ENCODE peak calls at places on chromosomes 13 and 19, in eight cellular contexts. L is cardiac muscle cell, Z is heart left ventricle, T is heart right ventricle, C is upper lobe of left lung, G is tibial nerve, W is RWPE1, D is fibroblast of lung. A is an unnamed sample.

GRCh38 chr19:17520865-17521264 is 9.4 kb downstream of the PGLS start:
- DNase-seq in C (peak), D (no peak), G (no peak), Z (no peak), T (no peak), W (no peak), L (no peak), A (no peak)

GRCh38 chr13:28718186-28718537 is 608 bp downstream of the SLC46A3 start:
- DNase-seq in Z (no peak), T (no peak), D (peak), C (no peak), L (no peak), G (no peak), W (no peak), A (no peak)

GRCh38 chr13:23463631-23464030 is 30.1 kb upstream of the SACS start:
- DNase-seq in Z (no peak), T (no peak), L (no peak), W (no peak), C (no peak), D (peak), G (no peak), A (no peak)

GRCh38 chr19:56477429-56478338 is 539 bp upstream of the ZNF667 start:
- DNase-seq in W (peak), C (peak), Z (peak), G (peak), D (peak), T (peak), L (peak), A (peak)

GRCh38 chr13:40130871-40131636 is 475.6 kb downstream of the COG6 start:
- DNase-seq in D (peak), L (no peak), G (no peak), W (peak), T (no peak), C (no peak), Z (no peak), A (no peak)

GRCh38 chr19:38634757-38635482 is 12.5 kb upstream of the ACTN4 start:
- DNase-seq in T (peak), L (peak), W (peak), D (peak), Z (peak), G (peak), C (no peak), A (peak)

GRCh38 chr19:46755853-46756543 is 9.7 kb upstream of the STRN4 start:
- DNase-seq in Z (no peak), D (no peak), T (no peak), G (no peak), L (no peak), C (peak), W (no peak), A (no peak)

GRCh38 chr19:36032251-36033104 is at the start of gene CLIP3:
- DNase-seq in Z (peak), C (peak), W (no peak), L (peak), G (no peak), D (peak), T (peak), A (no peak)

GRCh38 chr19:47141695-47142094 is 11.1 kb downstream of the SAE1 start:
- DNase-seq in C (no peak), T (no peak), G (no peak), D (no peak), L (no peak), W (no peak), Z (no peak), A (no peak)

GRCh38 chr19:18310118-18310909 is 12.6 kb downstream of the LSM4 start:
- DNase-seq in D (no peak), Z (no peak), G (no peak), W (no peak), C (no peak), T (no peak), L (no peak), A (no peak)

GRCh38 chr19:17183271-17183757 is 31.8 kb upstream of the USE1 start:
- DNase-seq in C (no peak), Z (no peak), L (no peak), T (no peak), G (no peak), D (no peak), W (no peak), A (no peak)

GRCh38 chr19:12638611-12639182 is 27.8 kb downstream of the MAN2B1 start:
- DNase-seq in C (no peak), Z (no peak), L (no peak), W (no peak), D (no peak), T (no peak), G (no peak), A (no peak)

GRCh38 chr19:12669272-12670158 is 2.9 kb downstream of the WDR83 start:
- DNase-seq in Z (peak), W (peak), L (peak), G (peak), C (peak), D (peak), T (peak), A (peak)

GRCh38 chr13:67299072-67299635 is 69.0 kb upstream of the PCDH9 start:
- DNase-seq in W (peak), Z (no peak), L (no peak), G (no peak), T (no peak), D (peak), C (no peak), A (no peak)

DNA sequence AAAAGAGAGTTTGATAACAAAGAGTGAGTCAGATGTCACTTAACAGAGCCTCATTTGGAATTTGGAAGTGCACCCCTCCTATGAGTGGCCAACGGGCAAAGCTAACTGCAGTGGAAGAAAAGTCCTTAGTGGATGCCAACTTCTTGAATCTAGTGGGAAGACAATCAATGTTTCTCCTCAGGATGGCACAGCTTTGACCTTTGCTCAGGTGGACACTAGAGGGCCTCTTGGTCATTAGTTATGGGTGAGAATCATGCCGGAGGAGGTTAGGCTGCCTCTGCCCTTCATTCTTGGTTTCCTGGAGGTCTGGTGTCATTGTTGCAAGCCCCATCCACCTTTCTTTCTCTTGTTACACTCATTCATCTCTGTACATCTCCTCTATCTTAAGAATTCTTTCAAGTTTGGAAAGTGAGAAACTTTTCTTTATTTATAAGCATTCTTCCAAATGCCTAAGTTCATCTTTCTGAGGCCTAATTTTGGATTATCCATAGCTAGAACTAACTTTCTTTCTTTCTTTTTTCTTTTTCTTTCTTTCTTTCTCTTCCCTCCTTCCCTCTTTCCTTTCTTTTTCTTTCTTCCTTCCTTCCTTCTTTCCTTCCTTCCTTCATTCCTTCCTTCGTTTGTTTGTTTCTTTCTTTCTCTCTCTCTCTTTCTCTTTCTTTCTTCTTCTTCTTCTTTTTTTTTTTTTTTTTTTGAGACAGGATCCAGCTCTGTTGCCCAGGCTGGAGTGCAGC is 327.2 kb upstream of the TSHZ3 start:
- DNase-seq in W (no peak), T (no peak), D (peak), G (no peak), C (no peak), L (peak), Z (no peak), A (no peak)
- H3K27ac ChIP-seq in W (no peak), T (no peak), D (no peak), G (no peak), C (no peak), L (no peak), Z (no peak), A (no peak)

GRCh38 chr13:59584101-59584500 is 579.6 kb downstream of the DIAPH3 start:
- DNase-seq in D (no peak), Z (no peak), L (no peak), T (no peak), G (no peak), C (no peak), W (no peak), A (no peak)

GRCh38 chr13:59584902-59585670 is 578.6 kb downstream of the DIAPH3 start:
- DNase-seq in C (no peak), G (no peak), W (no peak), L (no peak), D (no peak), Z (no peak), T (no peak), A (no peak)

GRCh38 chr13:59588717-59589067 is 575.0 kb downstream of the DIAPH3 start:
- DNase-seq in W (no peak), D (no peak), L (no peak), Z (no peak), G (no peak), T (no peak), C (no peak), A (no peak)

GRCh38 chr13:59587971-59588716 is 575.6 kb downstream of the DIAPH3 start:
- DNase-seq in Z (no peak), W (no peak), G (no peak), L (no peak), T (no peak), D (no peak), C (no peak), A (no peak)

GRCh38 chr13:59587030-59587429 is 576.7 kb downstream of the DIAPH3 start:
- DNase-seq in T (no peak), Z (no peak), C (no peak), D (no peak), L (no peak), W (no peak), G (no peak), A (no peak)
- TF ChIP-seq CTCF in T (no peak), Z (no peak), C (no peak), D (no peak), L (no peak), W (no peak), G (no peak), A (no peak)

GRCh38 chr13:99227331-99227900 is 26.8 kb downstream of the UBAC2 start:
- DNase-seq in D (no peak), C (no peak), L (no peak), T (no peak), G (no peak), Z (no peak), W (no peak), A (no peak)

GRCh38 chr13:99224019-99224418 is 23.4 kb downstream of the UBAC2 start:
- DNase-seq in L (no peak), T (no peak), W (no peak), D (no peak), C (no peak), Z (no peak), G (no peak), A (no peak)

GRCh38 chr13:99225078-99225477 is 24.4 kb downstream of the UBAC2 start:
- DNase-seq in W (no peak), C (no peak), L (no peak), T (no peak), D (no peak), Z (no peak), G (no peak), A (no peak)

GRCh38 chr13:99227909-99228688 is 27.4 kb downstream of the UBAC2 start:
- DNase-seq in T (no peak), Z (no peak), W (no peak), L (no peak), G (no peak), C (no peak), D (no peak), A (no peak)

GRCh38 chr13:99226493-99226892 is 25.8 kb downstream of the UBAC2 start:
- DNase-seq in L (no peak), W (no peak), D (peak), C (no peak), G (no peak), T (no peak), Z (no peak), A (no peak)
- H3K27ac ChIP-seq in L (no peak), W (no peak), D (no peak), C (no peak), G (no peak), T (no peak), Z (no peak), A (no peak)

DNA sequence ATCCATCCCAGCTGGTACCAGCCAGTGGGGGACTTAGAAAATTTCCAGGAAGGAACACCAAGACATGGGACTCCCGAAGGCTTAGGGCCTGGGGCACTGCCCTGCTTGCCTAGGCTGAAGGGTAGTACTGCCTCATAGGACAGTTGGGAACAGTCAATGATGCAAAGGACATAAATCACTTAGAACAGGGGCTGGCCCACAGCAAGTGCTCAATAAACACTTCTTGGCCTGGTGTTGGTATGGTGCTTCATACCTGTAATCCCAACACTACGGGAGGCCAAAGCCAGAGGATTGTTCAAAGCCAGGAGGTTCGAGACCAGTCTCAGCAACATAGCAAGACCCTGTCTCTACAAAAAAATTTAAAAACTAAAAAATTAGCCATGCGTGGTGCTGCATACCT is 5.8 kb downstream of the KEAP1 start:
- DNase-seq in D (no peak), C (no peak), L (no peak), W (no peak), Z (no peak), G (no peak), T (no peak), A (no peak)
- TF ChIP-seq CTCF in D (no peak), C (no peak), L (no peak), W (no peak), Z (no peak), G (no peak), T (no peak), A (no peak)

DNA sequence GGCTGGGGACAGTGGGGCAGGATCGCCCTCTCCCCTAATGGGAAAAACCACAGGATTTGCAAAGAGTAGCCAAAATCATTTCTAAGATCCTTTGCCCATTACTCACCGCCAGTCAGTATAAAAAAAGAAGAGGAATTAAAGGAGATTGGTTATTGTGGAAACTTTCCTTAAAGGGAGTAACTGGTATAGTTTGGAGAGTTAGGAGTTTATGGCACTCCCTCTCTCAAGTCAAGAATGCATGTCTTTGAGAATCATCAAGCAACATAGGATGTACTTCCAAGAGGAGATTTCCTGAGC is 30.5 kb upstream of the IRS2 start:
- DNase-seq in Z (no peak), D (peak), L (no peak), W (no peak), G (no peak), C (no peak), T (no peak), A (no peak)
- H3K27ac ChIP-seq in Z (no peak), D (no peak), L (no peak), W (no peak), G (no peak), C (no peak), T (no peak), A (no peak)

DNA sequence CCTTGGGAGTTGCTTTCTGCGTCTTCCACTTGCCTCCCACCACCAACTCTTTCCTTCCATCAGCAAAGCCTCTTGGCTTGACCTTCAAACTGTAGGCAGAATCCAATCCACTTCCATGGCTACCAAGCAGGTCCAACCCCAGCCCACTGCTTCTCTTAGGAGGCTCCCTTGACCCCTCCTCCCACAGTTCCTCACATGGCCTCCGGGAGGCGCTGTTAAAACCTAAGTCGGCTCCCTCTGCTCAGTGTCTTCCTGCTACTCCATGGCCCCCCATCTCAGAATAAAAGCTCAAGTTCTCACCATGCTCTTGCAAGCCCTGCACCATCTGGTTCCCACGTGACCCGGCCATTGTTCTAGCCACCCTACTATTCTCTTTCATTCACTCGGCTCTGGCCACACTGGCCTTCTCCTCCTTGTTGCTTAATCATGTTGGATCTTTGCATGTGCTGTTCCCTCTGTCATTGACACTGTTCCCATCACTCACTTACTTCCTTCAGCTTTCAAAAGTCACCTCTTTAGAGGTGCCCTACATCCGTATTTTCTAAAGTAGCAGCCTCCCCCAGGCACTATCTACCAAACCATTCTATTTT is 7.5 kb downstream of the IZUMO2 start:
- DNase-seq in W (no peak), Z (no peak), C (no peak), L (no peak), D (no peak), T (no peak), G (no peak), A (no peak)
- TF ChIP-seq CTCF in W (no peak), Z (no peak), C (no peak), L (no peak), D (peak), T (no peak), G (no peak), A (no peak)

GRCh38 chr13:44331446-44331845 is 42.2 kb upstream of the SERP2 start:
- DNase-seq in Z (no peak), G (no peak), W (no peak), C (no peak), T (no peak), L (no peak), D (peak), A (no peak)
- H3K27ac ChIP-seq in Z (peak), G (no peak), W (no peak), C (no peak), T (peak), L (peak), D (no peak), A (no peak)